ENCODE peak calls at places on chromosomes 4 and X, in seven cellular contexts. W is SJCRH30; M is activated CD8-positive, alpha-beta memory T cell treated with anti-CD3 and anti-CD28 coated beads for 48 hours; V is stimulated activated CD8-positive, alpha-beta memory T cell treated with anti-CD3 and anti-CD28 coated beads, Interleukin-15, amount 100 ng/mL, for 24 hours; Z is EL; O is activated T-helper 1 cell treated with anti-CD3 and anti-CD28 coated beads, Interleukin-12 subunit alpha, Interleukin-12 subunit beta, Interleukin-2, Interleukin-4 antibody, amounts not matched to agents 30 ng/mL and 10 ng/mL and 1 ng/mL, durations not matched to agents 14 hours and 24 hours and 36 hours; C is cardiac muscle cell. G is an unnamed sample.

GRCh38 chr4:56209767-56210166 is 177.5 kb downstream of the AASDH start:
- DNase-seq in W (no peak), M (no peak), V (no peak), Z (no peak), O (no peak), C (no peak), G (no peak)

GRCh38 chr4:180925800-180926199 is 1317.4 kb upstream of the TENM3 start:
- DNase-seq in W (no peak), M (no peak), V (no peak), Z (peak), O (no peak), C (no peak), G (no peak)

GRCh38 chrX:49840679-49841078 is 11.6 kb downstream of the PAGE4 start:
- DNase-seq in W (peak), M (peak), V (no peak), Z (peak), O (peak), C (peak), G (peak)

GRCh38 chr4:188414441-188414840 is 275.2 kb downstream of the TRIML1 start:
- DNase-seq in W (no peak), M (no peak), V (no peak), Z (no peak), O (no peak), C (no peak), G (no peak)

GRCh38 chr4:34771632-34772031 is 1472.7 kb downstream of the ARAP2 start:
- DNase-seq in W (no peak), M (no peak), V (no peak), Z (no peak), O (no peak), C (no peak), G (no peak)

GRCh38 chr4:5980436-5981155 is 37.6 kb downstream of the C4orf50 start:
- DNase-seq in W (no peak), M (no peak), V (no peak), Z (no peak), O (no peak), C (no peak), G (no peak)

GRCh38 chr4:3665360-3665891 is 100.8 kb upstream of the ADRA2C start:
- DNase-seq in W (no peak), M (no peak), V (no peak), Z (no peak), O (no peak), C (no peak), G (no peak)

GRCh38 chr4:2359591-2360390 is 58.7 kb downstream of the ZFYVE28 start:
- DNase-seq in W (no peak), M (no peak), V (no peak), Z (no peak), O (no peak), C (no peak), G (no peak)

GRCh38 chrX:40465735-40466551 is 114.8 kb upstream of the ATP6AP2 start:
- DNase-seq in W (peak), M (no peak), V (no peak), Z (no peak), O (no peak), C (no peak), G (no peak)

GRCh38 chr4:16072168-16072567 is 11.7 kb downstream of the PROM1 start:
- DNase-seq in W (no peak), M (no peak), V (no peak), Z (no peak), O (no peak), C (no peak), G (no peak)

GRCh38 chr4:78004270-78004669 is 52.9 kb upstream of the FRAS1 start:
- DNase-seq in W (no peak), M (no peak), V (no peak), Z (peak), O (no peak), C (no peak), G (no peak)

GRCh38 chr4:74896595-74896994 is 36.3 kb upstream of the PARM1 start:
- DNase-seq in W (no peak), M (no peak), V (no peak), Z (no peak), O (no peak), C (no peak), G (no peak)

GRCh38 chr4:176313596-176314341 is 6.0 kb upstream of the SPCS3 start:
- DNase-seq in W (no peak), M (no peak), V (no peak), Z (no peak), O (no peak), C (no peak), G (no peak)

GRCh38 chr4:80035336-80035735 is 37.7 kb downstream of the ANTXR2 start:
- DNase-seq in W (no peak), M (no peak), V (no peak), Z (no peak), O (no peak), C (peak), G (no peak)

GRCh38 chr4:186628058-186628711 is 72.8 kb upstream of the MTNR1A start:
- DNase-seq in W (no peak), M (no peak), V (no peak), Z (no peak), O (no peak), C (no peak), G (no peak)

GRCh38 chr4:6992728-6993655 is 50.2 kb upstream of the TADA2B start:
- DNase-seq in W (no peak), M (no peak), V (no peak), Z (no peak), O (no peak), C (no peak), G (no peak)

GRCh38 chr4:137393043-137393442 is 139.3 kb downstream of the PCDH18 start:
- DNase-seq in W (peak), M (no peak), V (no peak), Z (no peak), O (no peak), C (no peak), G (no peak)

GRCh38 chr4:3262208-3263052 is 13.5 kb downstream of the MSANTD1 start:
- DNase-seq in W (peak), M (no peak), V (no peak), Z (no peak), O (no peak), C (no peak), G (no peak)

GRCh38 chr4:82293304-82293703 is 80.5 kb downstream of the HNRNPD start:
- DNase-seq in W (no peak), M (no peak), V (no peak), Z (no peak), O (peak), C (no peak), G (no peak)

GRCh38 chr4:3656441-3657376 is 109.5 kb upstream of the ADRA2C start:
- DNase-seq in W (no peak), M (no peak), V (no peak), Z (no peak), O (no peak), C (no peak), G (no peak)